ENCODE peak calls at places on chromosomes 4 and X, in four cellular contexts. One of them, this sample, is unnamed.

GRCh38 chr4:126715067-126715466 is 917.7 kb upstream of the INTU start:
- DNase-seq in SJSA1: no peak
- DNase-seq in kidney tubule cell: no peak
- DNase-seq in GM12865: no peak
- DNase-seq in this sample: no peak

GRCh38 chrX:111507931-111508330 is 3.5 kb upstream of the SERTM2 start:
- DNase-seq in SJSA1: no peak
- DNase-seq in kidney tubule cell: peak; percentile 83
- DNase-seq in GM12865: no peak
- DNase-seq in this sample: no peak

GRCh38 chrX:112865464-112866025 is 24.9 kb upstream of the AMOT start:
- DNase-seq in SJSA1: no peak
- DNase-seq in kidney tubule cell: no peak
- DNase-seq in GM12865: no peak
- DNase-seq in this sample: no peak

GRCh38 chr4:128862608-128863313 is 53.3 kb downstream of the JADE1 start:
- DNase-seq in SJSA1: no peak
- DNase-seq in kidney tubule cell: peak; percentile 46
- DNase-seq in GM12865: peak; percentile 80
- DNase-seq in this sample: no peak

GRCh38 chr4:20552004-20552403 is 148.3 kb upstream of the PACRGL start:
- DNase-seq in SJSA1: no peak
- DNase-seq in kidney tubule cell: no peak
- DNase-seq in GM12865: no peak
- DNase-seq in this sample: no peak

GRCh38 chrX:69179380-69179911 is 14.2 kb upstream of the PJA1 start:
- DNase-seq in SJSA1: no peak
- DNase-seq in kidney tubule cell: peak; percentile 23
- DNase-seq in GM12865: no peak
- DNase-seq in this sample: peak; percentile 24

GRCh38 chr4:106258145-106259045 is 57.6 kb downstream of the TBCK start:
- DNase-seq in SJSA1: no peak
- DNase-seq in kidney tubule cell: no peak
- DNase-seq in GM12865: no peak
- DNase-seq in this sample: no peak

GRCh38 chr4:115187136-115187535 is 73.7 kb upstream of the NDST4 start:
- DNase-seq in SJSA1: no peak
- DNase-seq in kidney tubule cell: peak; percentile 9
- DNase-seq in GM12865: no peak
- DNase-seq in this sample: no peak

GRCh38 chr4:144288011-144288903 is 147.7 kb upstream of the GYPA start:
- DNase-seq in SJSA1: no peak
- DNase-seq in kidney tubule cell: peak; percentile 46
- DNase-seq in GM12865: peak; percentile 58
- DNase-seq in this sample: no peak

GRCh38 chr4:177573487-177573886 is 131.2 kb upstream of the AGA start:
- DNase-seq in SJSA1: no peak
- DNase-seq in kidney tubule cell: peak; percentile 77
- DNase-seq in GM12865: no peak
- DNase-seq in this sample: no peak

GRCh38 chr4:7280906-7281305 is 88.6 kb downstream of the SORCS2 start:
- DNase-seq in SJSA1: no peak
- DNase-seq in kidney tubule cell: peak; percentile 18
- DNase-seq in GM12865: no peak
- DNase-seq in this sample: no peak

GRCh38 chr4:74055096-74055495 is 16.6 kb upstream of the CXCL3 start:
- DNase-seq in SJSA1: no peak
- DNase-seq in kidney tubule cell: no peak
- DNase-seq in GM12865: no peak
- DNase-seq in this sample: no peak

GRCh38 chr4:46425775-46426400 is 36.0 kb upstream of the GABRA2 start:
- DNase-seq in SJSA1: no peak
- DNase-seq in kidney tubule cell: no peak
- DNase-seq in GM12865: no peak
- DNase-seq in this sample: no peak

GRCh38 chrX:129525162-129525561 is 1.9 kb upstream of the SMARCA1 start:
- DNase-seq in SJSA1: no peak
- DNase-seq in kidney tubule cell: no peak
- DNase-seq in GM12865: no peak
- DNase-seq in this sample: no peak

GRCh38 chrX:18886344-18887161 is 97.4 kb downstream of the PHKA2 start:
- DNase-seq in SJSA1: peak; percentile 65
- DNase-seq in kidney tubule cell: peak; percentile 67
- DNase-seq in GM12865: peak; percentile 90
- DNase-seq in this sample: no peak

GRCh38 chr4:141654098-141654497 is 17.7 kb downstream of the IL15 start:
- DNase-seq in SJSA1: peak; percentile 62
- DNase-seq in kidney tubule cell: peak; percentile 70
- DNase-seq in GM12865: no peak
- DNase-seq in this sample: no peak

GRCh38 chrX:136708348-136708747 is 60.4 kb downstream of the CD40LG start:
- DNase-seq in SJSA1: no peak
- DNase-seq in kidney tubule cell: peak; percentile 24
- DNase-seq in GM12865: peak; percentile 24
- DNase-seq in this sample: no peak

This sample was measured in NCI-H187.